ENCODE peak calls at places on chromosomes 1 and 21, in ten cellular contexts. Z, J, Y, M, I, P, L, H, A and T are unnamed samples.

GRCh38 chr1:161162806-161163205 is 3.4 kb upstream of the PPOX start:
- DNase-seq in M (no peak), I (no peak), L (no peak), A (no peak), H (no peak), J (no peak), Y (no peak), P (no peak), Z (no peak), T (no peak)

GRCh38 chr1:91781916-91782622 is 103.9 kb downstream of the TGFBR3 start:
- DNase-seq in H (no peak), L (no peak), Y (no peak), I (no peak), P (no peak), Z (no peak), A (no peak), M (no peak), J (no peak), T (no peak)

GRCh38 chr1:202213361-202214088 is 19.9 kb downstream of the LGR6 start:
- DNase-seq in I (no peak), Z (no peak), P (peak; percentile 72), L (no peak), Y (peak; percentile 42), H (no peak), A (no peak), J (no peak), M (no peak), T (no peak)

GRCh38 chr1:24373044-24373443 is 40.5 kb downstream of the STPG1 start:
- DNase-seq in A (no peak), J (peak; percentile 72), P (no peak), Z (no peak), I (no peak), Y (no peak), H (no peak), M (no peak), L (no peak), T (no peak)

GRCh38 chr1:6460349-6461236 is 5.4 kb downstream of the TNFRSF25 start:
- DNase-seq in L (no peak), Y (no peak), M (no peak), J (peak; percentile 58), Z (no peak), H (no peak), I (no peak), P (no peak), A (no peak), T (no peak)

GRCh38 chr1:231240531-231240882 is 505 bp upstream of the GNPAT start:
- DNase-seq in Z (no peak), L (no peak), I (peak; percentile 8), A (no peak), P (no peak), M (no peak), Y (peak; percentile 13), J (no peak), H (peak; percentile 12), T (no peak)

GRCh38 chr1:91057784-91058183 is 35.9 kb upstream of the ZNF644 start:
- DNase-seq in Y (no peak), L (no peak), H (no peak), I (no peak), A (no peak), J (no peak), P (no peak), M (no peak), Z (no peak), T (no peak)

GRCh38 chr1:31944205-31945089 is 6.3 kb upstream of the PTP4A2 start:
- DNase-seq in H (peak; percentile 85), L (peak; percentile 95), I (peak; percentile 90), J (peak; percentile 91), P (peak; percentile 77), Y (peak; percentile 53), M (no peak), Z (peak; percentile 91), A (peak; percentile 91), T (peak; percentile 94)

GRCh38 chr21:38244885-38245869 is 11.6 kb upstream of the KCNJ15 start:
- DNase-seq in Z (no peak), P (peak; percentile 8), J (peak; percentile 45), I (peak; percentile 99), H (peak; percentile 100), Y (peak; percentile 83), A (no peak), L (no peak), M (peak; percentile 85), T (no peak)

GRCh38 chr1:21308847-21309652 is 18.8 kb upstream of the ECE1 start:
- DNase-seq in Y (peak; percentile 14), M (no peak), P (no peak), J (no peak), Z (no peak), H (peak; percentile 66), A (peak; percentile 86), I (peak; percentile 62), L (no peak), T (no peak)

GRCh38 chr1:4664601-4665000 is 10.2 kb downstream of the AJAP1 start:
- DNase-seq in Z (no peak), P (no peak), A (no peak), Y (no peak), I (peak; percentile 41), H (no peak), L (no peak), J (no peak), M (no peak), T (no peak)

GRCh38 chr1:178057131-178057765 is 36.7 kb upstream of the RASAL2 start:
- DNase-seq in P (no peak), Y (no peak), L (no peak), M (no peak), H (no peak), Z (no peak), A (no peak), J (no peak), I (no peak), T (no peak)

GRCh38 chr1:178057863-178058576 is 35.9 kb upstream of the RASAL2 start:
- DNase-seq in Z (no peak), Y (no peak), J (no peak), P (no peak), M (no peak), A (peak; percentile 29), I (peak; percentile 81), H (peak; percentile 76), L (no peak), T (no peak)

GRCh38 chr1:178055779-178056471 is 38.0 kb upstream of the RASAL2 start:
- DNase-seq in Z (no peak), H (peak; percentile 23), J (no peak), I (no peak), Y (peak; percentile 54), L (peak; percentile 62), M (peak; percentile 17), A (no peak), P (peak; percentile 66), T (no peak)

GRCh38 chr1:178052650-178053461 is 41.0 kb upstream of the RASAL2 start:
- DNase-seq in J (no peak), M (no peak), P (no peak), H (peak; percentile 67), I (peak; percentile 69), L (no peak), Z (no peak), A (no peak), Y (no peak), T (no peak)

GRCh38 chr1:178055093-178055492 is 38.8 kb upstream of the RASAL2 start:
- DNase-seq in H (no peak), M (peak; percentile 12), I (peak; percentile 74), L (peak; percentile 72), A (peak; percentile 37), P (peak; percentile 66), Y (peak; percentile 56), Z (no peak), J (no peak), T (peak; percentile 56)
- TF ChIP-seq CTCF in H (no peak), M (peak; percentile 58), I (peak; percentile 43), L (peak; percentile 53), A (no peak), P (peak; percentile 66), Y (peak; percentile 65), Z (no peak), J (peak; percentile 45), T (peak; percentile 32)

GRCh38 chr1:154953611-154954038 is 2.3 kb downstream of the PBXIP1 start:
- DNase-seq in P (no peak), J (no peak), M (peak; percentile 67), Z (no peak), L (no peak), I (no peak), A (peak; percentile 43), H (no peak), Y (no peak), T (no peak)
- H3K4me3 ChIP-seq in P (no peak overlapping the region), J (no peak overlapping the region), M (peak overlapping the region; percentile 80), Z (peak overlapping the region; percentile 72), L (no peak overlapping the region), I (no peak overlapping the region), A (no peak overlapping the region), H (no peak overlapping the region), Y (no peak overlapping the region), T (no peak overlapping the region)

GRCh38 chr1:33654267-33654832 is 181.9 kb downstream of the ZSCAN20 start:
- DNase-seq in M (no peak), P (no peak), L (no peak), H (peak; percentile 43), J (no peak), I (peak; percentile 54), Z (no peak), A (peak; percentile 14), Y (peak; percentile 8), T (no peak)
- TF ChIP-seq CTCF in M (no peak), P (no peak), L (peak; percentile 29), H (peak; percentile 54), J (no peak), I (peak; percentile 69), Z (no peak), A (no peak), Y (peak; percentile 43), T (peak; percentile 36)

GRCh38 chr1:118159578-118159977 is 25.4 kb downstream of the SPAG17 start:
- DNase-seq in P (no peak), L (no peak), H (no peak), Z (no peak), Y (no peak), M (no peak), J (no peak), I (peak; percentile 27), A (peak; percentile 23), T (no peak)
- H3K4me3 ChIP-seq in P (no peak overlapping the region), L (no peak overlapping the region), H (no peak overlapping the region), Z (no peak overlapping the region), Y (no peak overlapping the region), M (no peak overlapping the region), J (no peak overlapping the region), I (peak overlapping the region; percentile 3), A (no peak overlapping the region), T (no peak overlapping the region)

GRCh38 chr21:46422636-46423241 is 36.0 kb upstream of the DIP2A start:
- DNase-seq in A (no peak), P (no peak), H (no peak), L (no peak), J (no peak), Z (no peak), Y (no peak), I (no peak), M (no peak), T (no peak)

GRCh38 chr21:46421191-46421750 is 37.4 kb upstream of the DIP2A start:
- DNase-seq in M (no peak), Y (no peak), L (peak; percentile 33), H (no peak), P (no peak), I (no peak), Z (no peak), A (no peak), J (no peak), T (peak; percentile 52)

GRCh38 chr21:46418265-46418946 is 40.3 kb upstream of the DIP2A start:
- DNase-seq in A (no peak), Z (no peak), P (no peak), J (no peak), M (no peak), L (peak; percentile 33), I (no peak), H (no peak), Y (no peak), T (peak; percentile 71)

GRCh38 chr21:46421756-46422555 is 36.7 kb upstream of the DIP2A start:
- DNase-seq in P (no peak), I (no peak), H (no peak), A (no peak), J (no peak), Z (no peak), M (no peak), Y (no peak), L (no peak), T (no peak)

GRCh38 chr21:46420241-46421190 is 38.2 kb upstream of the DIP2A start:
- DNase-seq in J (no peak), A (no peak), Y (no peak), Z (no peak), I (no peak), P (no peak), L (peak; percentile 34), M (no peak), H (no peak), T (peak; percentile 58)
- TF ChIP-seq CTCF in J (no peak), A (no peak), Y (peak; percentile 24), Z (no peak), I (no peak), P (no peak), L (no peak), M (no peak), H (no peak), T (no peak)